ENCODE peak calls at places on chromosomes 6 and 20, in four cellular contexts. O, L, R and F are unnamed samples.

GRCh38 chr6:14016432-14016831 is 91.7 kb downstream of the RNF182 start:
- DNase-seq in R (no peak), O (no peak), L (no peak), F (no peak)

GRCh38 chr20:37733416-37733815 is 39.6 kb downstream of the CTNNBL1 start:
- DNase-seq in O (no peak), R (no peak), L (no peak), F (no peak)

GRCh38 chr6:30749554-30750378 is 5.4 kb upstream of the IER3 start:
- DNase-seq in R (peak), O (no peak), L (no peak), F (no peak)

GRCh38 chr6:4296552-4296951 is 161.2 kb upstream of the ECI2 start:
- DNase-seq in L (no peak), R (no peak), O (no peak), F (no peak)

GRCh38 chr20:45104786-45105185 is 3.9 kb upstream of the KCNS1 start:
- DNase-seq in R (no peak), O (no peak), L (no peak), F (no peak)

GRCh38 chr6:40732878-40733277 is 145.7 kb upstream of the LRFN2 start:
- DNase-seq in O (no peak), L (no peak), R (no peak), F (no peak)

GRCh38 chr6:41502607-41503434 is 43.4 kb upstream of the FOXP4 start:
- DNase-seq in L (no peak), R (no peak), O (peak), F (peak)

GRCh38 chr6:64774881-64775280 is 932.1 kb downstream of the EYS start:
- DNase-seq in R (no peak), L (no peak), O (no peak), F (no peak)

DNA sequence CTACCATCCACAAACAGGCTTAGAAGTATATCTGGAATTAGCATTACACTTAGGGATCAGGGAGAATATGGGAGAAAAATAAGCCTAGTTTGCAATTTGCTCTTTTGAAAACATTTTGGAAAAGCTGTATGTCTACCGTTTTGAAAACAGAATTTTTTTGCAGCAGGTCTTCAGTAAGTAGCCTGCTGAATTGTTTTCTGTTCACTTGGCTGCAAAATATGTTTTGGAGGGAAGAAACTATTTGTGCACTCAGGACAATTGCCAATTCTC is 39.6 kb downstream of the ILRUN start:
- DNase-seq in L (no peak), O (no peak), R (no peak), F (no peak)
- TF ChIP-seq ETV6 in L (no peak), O (no peak), R (no peak), F (no peak)

DNA sequence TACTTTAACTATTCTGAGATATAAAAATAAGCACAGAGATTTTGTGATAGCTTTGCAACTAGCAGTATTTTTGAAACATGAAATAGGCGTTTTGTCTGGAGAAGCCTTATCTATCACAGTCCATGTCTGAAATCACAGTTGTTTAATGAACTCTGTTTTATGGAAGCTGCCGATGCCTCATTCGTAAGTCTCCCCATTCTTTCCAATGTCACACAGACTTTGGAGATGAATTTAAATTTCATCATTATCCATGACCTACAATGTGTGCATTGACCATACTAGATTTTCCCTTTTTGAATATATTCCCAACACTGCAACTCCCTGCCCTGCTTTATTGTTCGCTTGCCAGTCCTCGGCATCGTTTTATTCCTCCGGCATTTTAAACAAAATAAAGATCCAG is 277.5 kb upstream of the QKI start:
- DNase-seq in R (no peak), O (no peak), L (no peak), F (no peak)
- TF ChIP-seq ETV6 in R (no peak), O (no peak), L (no peak), F (no peak)

GRCh38 chr6:23851551-23851950 is 274.5 kb upstream of the NRSN1 start:
- DNase-seq in R (no peak), O (no peak), L (no peak), F (no peak)
- TF ChIP-seq ETV6 in R (no peak), O (no peak), L (no peak), F (no peak)

GRCh38 chr6:159043986-159044385 is 805 bp downstream of the TAGAP start:
- DNase-seq in L (no peak), O (no peak), R (no peak), F (no peak)
- TF ChIP-seq ETV6 in L (no peak), O (no peak), R (no peak), F (no peak)

GRCh38 chr20:41137412-41138216 is at the start of gene PLCG1:
- DNase-seq in O (peak), L (no peak), R (peak), F (peak)
- TF ChIP-seq ETV6 in O (no peak), L (no peak), R (peak), F (no peak)

GRCh38 chr6:11246722-11247121 is 14.3 kb upstream of the NEDD9 start:
- DNase-seq in O (no peak), L (no peak), R (no peak), F (no peak)

GRCh38 chr6:11248974-11249761 is 16.7 kb upstream of the NEDD9 start:
- DNase-seq in L (no peak), O (no peak), R (no peak), F (no peak)

GRCh38 chr6:11253594-11253993 is 21.1 kb upstream of the NEDD9 start:
- DNase-seq in L (no peak), O (no peak), R (no peak), F (no peak)

DNA sequence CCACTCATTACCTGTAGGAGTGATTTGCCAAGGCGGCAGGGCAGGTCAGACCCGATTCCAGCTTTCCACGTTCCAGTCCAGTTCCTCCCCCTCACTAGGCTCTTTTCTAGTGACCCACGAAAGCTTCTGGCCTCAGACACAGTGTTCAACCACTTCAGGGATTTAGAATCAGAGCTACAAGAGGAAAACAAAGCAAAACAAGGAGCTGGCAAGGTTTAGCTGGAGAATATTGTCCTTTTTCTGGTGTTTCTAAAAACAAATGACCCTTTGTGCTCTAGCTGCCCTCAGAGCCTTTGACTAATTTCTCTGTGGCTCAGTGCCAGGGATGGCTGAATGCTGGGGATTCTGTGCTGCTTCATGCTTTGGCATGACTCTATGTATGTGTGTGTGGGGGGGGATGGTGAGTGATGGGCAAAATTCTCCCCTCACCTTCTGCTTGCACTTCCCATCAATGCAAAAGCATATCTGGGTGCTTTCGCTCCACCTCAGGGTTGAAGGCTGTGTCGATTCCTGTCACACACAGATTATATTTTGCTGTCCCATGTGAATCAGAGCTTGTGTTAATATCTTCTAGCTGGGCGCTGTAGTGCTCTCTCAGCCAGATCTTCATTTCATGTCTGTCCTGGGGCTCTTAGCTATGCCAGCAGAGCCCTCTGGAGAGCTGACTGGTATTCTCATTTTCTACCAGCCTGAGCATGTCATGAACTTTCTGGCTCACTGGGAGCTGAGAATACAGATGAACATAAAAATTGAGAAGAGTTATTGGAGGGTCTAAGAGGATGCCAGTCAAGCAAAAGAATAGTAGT is 19.3 kb upstream of the NEDD9 start:
- DNase-seq in L (no peak), O (no peak), R (peak), F (no peak)
- TF ChIP-seq ETV6 in L (no peak), O (no peak), R (no peak), F (no peak)

DNA sequence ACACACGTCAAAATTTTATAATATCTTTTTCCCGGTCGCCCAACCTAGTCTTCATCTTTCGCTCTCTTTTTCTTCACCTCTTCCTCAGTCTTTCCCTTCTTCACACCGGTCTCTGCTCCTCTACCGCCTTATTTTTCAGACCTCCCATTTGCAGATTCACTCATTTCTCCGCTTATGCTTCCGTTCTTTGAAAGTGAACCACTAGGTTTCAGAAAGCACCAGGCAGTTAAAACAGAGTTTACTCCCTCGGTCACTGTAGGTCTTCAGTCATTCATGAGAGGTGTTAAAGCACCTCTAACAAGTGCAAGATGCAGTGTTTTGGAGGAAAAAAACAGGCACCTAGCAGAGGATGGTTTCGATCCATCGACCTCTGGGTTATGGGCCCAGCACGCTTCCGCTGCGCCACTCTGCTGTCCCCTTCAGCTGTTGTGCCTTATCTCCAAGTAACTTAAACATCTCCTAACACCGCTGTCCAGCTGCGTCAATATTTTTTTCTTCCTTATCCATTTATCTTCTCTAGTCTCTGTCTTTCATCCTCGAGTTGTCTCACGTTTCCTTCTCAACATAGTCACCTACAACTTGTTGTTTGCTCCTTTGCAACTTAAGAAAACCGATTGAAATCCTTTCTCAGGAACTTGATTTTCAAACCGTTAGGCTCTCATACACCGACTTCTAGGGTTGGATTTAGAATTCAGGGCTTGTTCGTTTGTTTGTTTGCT is 119.7 kb upstream of the ZNF184 start:
- DNase-seq in R (peak), L (peak), O (peak), F (peak)
- TF ChIP-seq ETV6 in R (no peak), L (peak), O (peak), F (no peak)

GRCh38 chr20:17844549-17845298 is 123.9 kb downstream of the SNX5 start:
- DNase-seq in O (no peak), L (no peak), R (no peak), F (no peak)

GRCh38 chr20:17844133-17844429 is 124.5 kb downstream of the SNX5 start:
- DNase-seq in R (no peak), L (no peak), O (no peak), F (no peak)

GRCh38 chr20:17840423-17840822 is 128.2 kb downstream of the SNX5 start:
- DNase-seq in R (no peak), O (no peak), L (no peak), F (no peak)

GRCh38 chr20:17843246-17844132 is 125.1 kb downstream of the SNX5 start:
- DNase-seq in R (no peak), L (no peak), O (no peak), F (no peak)

GRCh38 chr20:17841751-17842191 is 126.8 kb downstream of the SNX5 start:
- DNase-seq in R (no peak), L (no peak), O (no peak), F (no peak)
- TF ChIP-seq ETV6 in R (no peak), L (no peak), O (no peak), F (no peak)

DNA sequence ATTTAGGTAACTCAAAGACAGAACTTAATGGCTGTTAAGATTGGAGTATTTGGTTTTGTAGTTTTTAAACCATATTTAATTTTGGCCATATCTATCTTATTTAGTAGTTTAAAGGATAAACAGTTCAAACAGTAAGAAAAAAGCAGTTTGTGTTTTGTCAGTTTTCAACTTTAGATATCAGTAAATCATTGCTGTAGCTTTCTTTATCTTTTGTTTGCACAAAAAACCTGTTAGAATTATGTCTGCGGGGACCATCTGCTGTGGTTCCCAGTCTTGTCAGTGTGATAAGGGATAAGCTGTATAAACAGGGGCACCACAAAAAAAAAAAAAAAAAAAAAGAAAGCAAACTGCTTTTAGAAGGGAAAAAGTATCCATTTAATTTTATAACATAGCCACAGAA is 40.9 kb downstream of the CDKAL1 start:
- DNase-seq in O (no peak), L (no peak), R (peak), F (peak)
- TF ChIP-seq ETV6 in O (no peak), L (no peak), R (no peak), F (peak)